ENCODE peak calls at places on chromosome 2, in six cellular contexts. H is activated CD4-positive, alpha-beta T cell treated with anti-CD3 and anti-CD28 coated beads, Interleukin-2, amount 50 U/mL, for 1 hour; T is activated T-helper 1 cell treated with anti-CD3 and anti-CD28 coated beads, Interleukin-2, amount 50 U/mL, for 16 hours; M is fibroblast of gingiva; Z is CD4-positive, alpha-beta T cell; R is central memory CD4-positive, alpha-beta T cell. V is an unnamed sample.

GRCh38 chr2:6917071-6917760 is at the start of gene RNF144A:
- DNase-seq in M (peak), Z (peak), R (peak), H (peak), T (peak), V (peak)

GRCh38 chr2:238564286-238564920 is 137.7 kb downstream of the ASB1 start:
- DNase-seq in H (no peak), R (no peak), Z (no peak), M (no peak), T (no peak), V (no peak)

GRCh38 chr2:118021361-118021760 is 7.5 kb upstream of the CCDC93 start:
- DNase-seq in M (no peak), Z (no peak), H (no peak), R (no peak), T (no peak), V (no peak)

GRCh38 chr2:216799873-216800421 is 59.9 kb downstream of the TNP1 start:
- DNase-seq in R (no peak), H (no peak), T (no peak), M (peak), Z (no peak), V (no peak)

GRCh38 chr2:143083636-143084035 is 45.6 kb upstream of the ARHGAP15 start:
- DNase-seq in H (no peak), T (no peak), R (no peak), M (peak), Z (no peak), V (no peak)

GRCh38 chr2:166180951-166181812 is 53.4 kb upstream of the SCN1A start:
- DNase-seq in R (no peak), H (no peak), M (peak), T (no peak), Z (no peak), V (peak)

GRCh38 chr2:12254280-12254860 is 462.4 kb upstream of the TRIB2 start:
- DNase-seq in M (no peak), Z (no peak), H (no peak), R (no peak), T (no peak), V (no peak)

GRCh38 chr2:196249860-196250259 is 78.5 kb upstream of the STK17B start:
- DNase-seq in R (no peak), M (peak), Z (no peak), T (no peak), H (no peak), V (no peak)

GRCh38 chr2:200810252-200810650 is 1.5 kb upstream of the BZW1 start:
- DNase-seq in R (no peak), H (no peak), T (no peak), Z (no peak), M (peak), V (no peak)

GRCh38 chr2:65033178-65033577 is 23.0 kb upstream of the CEP68 start:
- DNase-seq in H (no peak), T (no peak), Z (no peak), M (no peak), R (no peak), V (no peak)

GRCh38 chr2:173763641-173764040 is 201.5 kb downstream of the SP3 start:
- DNase-seq in R (no peak), H (no peak), Z (no peak), T (no peak), M (no peak), V (no peak)

GRCh38 chr2:113922335-113922734 is 32.4 kb downstream of the ACTR3 start:
- DNase-seq in H (no peak), R (no peak), M (no peak), T (no peak), Z (no peak), V (no peak)

GRCh38 chr2:235639387-235639786 is 145.5 kb downstream of the AGAP1 start:
- DNase-seq in Z (no peak), M (peak), T (no peak), R (no peak), H (no peak), V (no peak)

GRCh38 chr2:2570360-2570759 is 239.3 kb upstream of the MYT1L start:
- DNase-seq in M (no peak), H (no peak), R (no peak), T (no peak), Z (no peak), V (no peak)

GRCh38 chr2:12051831-12052230 is 305.4 kb downstream of the LPIN1 start:
- DNase-seq in H (no peak), M (peak), Z (no peak), R (no peak), T (no peak), V (no peak)

GRCh38 chr2:67463810-67464209 is 66.7 kb downstream of the ETAA1 start:
- DNase-seq in Z (no peak), T (no peak), H (no peak), R (no peak), M (no peak), V (no peak)